ENCODE peak calls at places on chromosome 7, in eight cellular contexts. C is activated T-cell treated with anti-CD3 and anti-CD28 coated beads, Interleukin-2, amount 50 U/mL, for 4 hours; A is CD4-positive, alpha-beta T cell; B is RWPE2; R is K562; L is CD8-positive, alpha-beta T cell; H is stimulated activated naive CD8-positive, alpha-beta T cell treated with anti-CD3 and anti-CD28 coated beads, Interleukin-15, amount 100 ng/mL, for 72 hours; O is left lung. W is an unnamed sample.

GRCh38 chr7:23410446-23411183 is 59.7 kb downstream of the IGF2BP3 start:
- ATAC-seq in C (no peak), R (no peak), O (no peak), A (no peak), H (no peak), B (no peak), L (no peak), W (no peak)

GRCh38 chr7:95916573-95917371 is 144.4 kb downstream of the DYNC1I1 start:
- ATAC-seq in A (no peak), L (no peak), O (peak; percentile 86), C (no peak), R (peak; percentile 97), H (peak; percentile 59), B (peak; percentile 79), W (no peak)

GRCh38 chr7:88153378-88153777 is 66.5 kb downstream of the SRI start:
- ATAC-seq in R (no peak), B (no peak), A (no peak), L (no peak), O (no peak), H (no peak), C (no peak), W (no peak)

GRCh38 chr7:101986335-101986734 is 168.9 kb downstream of the CUX1 start:
- ATAC-seq in L (no peak), O (peak; percentile 74), B (peak; percentile 33), C (no peak), A (no peak), H (no peak), R (no peak), W (no peak)

GRCh38 chr7:144256112-144256511 is 8.5 kb downstream of the OR2A7 start:
- ATAC-seq in A (no peak), C (no peak), R (peak; percentile 32), H (no peak), L (no peak), B (no peak), O (no peak), W (no peak)

GRCh38 chr7:151844080-151844827 is 32.7 kb downstream of the PRKAG2 start:
- ATAC-seq in C (no peak), R (no peak), O (peak; percentile 48), B (peak; percentile 84), L (no peak), H (no peak), A (no peak), W (peak; percentile 82)

GRCh38 chr7:91151916-91152315 is 112.3 kb upstream of the FZD1 start:
- ATAC-seq in R (no peak), B (no peak), L (no peak), H (no peak), O (no peak), A (no peak), C (no peak), W (no peak)

GRCh38 chr7:6228865-6229264 is 43.6 kb downstream of the CYTH3 start:
- ATAC-seq in H (peak; percentile 59), R (peak; percentile 81), A (peak; percentile 54), O (peak; percentile 60), L (peak; percentile 62), B (no peak), C (no peak), W (peak; percentile 19)

GRCh38 chr7:121755286-121755685 is 117.7 kb upstream of the PTPRZ1 start:
- ATAC-seq in H (no peak), C (no peak), O (peak; percentile 31), L (no peak), A (no peak), B (no peak), R (no peak), W (no peak)

W was measured in activated T-helper 17 cell treated with anti-CD3 and anti-CD28 coated beads, Interleukin-2, amount 50 U/mL, for 72 hours.